ENCODE peak calls at places on chromosomes 13 and 19, in five cellular contexts. P is GM23338, O is cardiac muscle cell, Z is Peyer's patch, W is mammary epithelial cell. T is an unnamed sample.

GRCh38 chr19:51398096-51398704 is 7.8 kb upstream of the C19orf84 start:
- DNase-seq in W (no peak), O (peak), P (peak), Z (no peak), T (no peak)

GRCh38 chr19:39765091-39766076 is 13.3 kb upstream of the LEUTX start:
- DNase-seq in W (peak), Z (peak), P (peak), O (peak), T (no peak)

GRCh38 chr13:66071018-66071417 is 1159.1 kb downstream of the PCDH9 start:
- DNase-seq in W (no peak), Z (no peak), P (no peak), O (peak), T (no peak)

GRCh38 chr19:35208121-35208520 is 20.4 kb downstream of the FAM187B start:
- DNase-seq in O (no peak), Z (no peak), P (no peak), W (no peak), T (no peak)

GRCh38 chr13:75666646-75667351 is 30.7 kb downstream of the LMO7 start:
- DNase-seq in Z (no peak), W (peak), P (peak), O (no peak), T (no peak)

GRCh38 chr13:21690955-21691354 is 20.1 kb downstream of the FGF9 start:
- DNase-seq in O (no peak), W (no peak), Z (no peak), P (no peak), T (no peak)

GRCh38 chr13:79867248-79867647 is 386.3 kb downstream of the NDFIP2 start:
- DNase-seq in Z (no peak), O (no peak), P (no peak), W (no peak), T (no peak)

GRCh38 chr19:35314031-35314430 is 15.0 kb upstream of the CD22 start:
- DNase-seq in W (no peak), O (no peak), P (no peak), Z (no peak), T (no peak)

GRCh38 chr19:12265921-12266704 is 28.6 kb downstream of the ZNF44 start:
- DNase-seq in P (peak), O (no peak), Z (no peak), W (no peak), T (no peak)

GRCh38 chr13:98885605-98886004 is 92.3 kb downstream of the DOCK9 start:
- DNase-seq in Z (no peak), P (no peak), W (no peak), O (no peak), T (no peak)

GRCh38 chr19:37855098-37855497 is 51.3 kb downstream of the WDR87 start:
- DNase-seq in W (peak), P (peak), O (no peak), Z (peak), T (no peak)

GRCh38 chr19:2274937-2275535 is 6.9 kb downstream of the PEAK3 start:
- DNase-seq in O (peak), P (peak), Z (peak), W (peak), T (no peak)

GRCh38 chr13:27446986-27447583 is 3.3 kb downstream of the MTIF3 start:
- DNase-seq in W (no peak), Z (peak), O (no peak), P (no peak), T (no peak)

GRCh38 chr19:50332264-50333038 is 3.3 kb upstream of the KCNC3 start:
- DNase-seq in W (no peak), Z (no peak), P (peak), O (peak), T (no peak)

GRCh38 chr13:26420282-26420960 is 137.1 kb upstream of the WASF3 start:
- DNase-seq in P (no peak), O (no peak), W (no peak), Z (no peak), T (no peak)

GRCh38 chr13:109114991-109115390 is 485.6 kb downstream of the MYO16 start:
- DNase-seq in P (no peak), W (no peak), O (no peak), Z (no peak), T (no peak)

GRCh38 chr19:8445488-8446001 is 770 bp downstream of the HNRNPM start:
- DNase-seq in O (peak), W (peak), Z (peak), P (peak), T (no peak)

GRCh38 chr13:73138276-73138950 is 79.6 kb downstream of the KLF5 start:
- DNase-seq in W (no peak), Z (no peak), P (peak), O (no peak), T (peak)

GRCh38 chr19:1251503-1252220 is 3.3 kb downstream of the MIDN start:
- DNase-seq in P (no peak), O (no peak), Z (peak), W (no peak), T (no peak)

GRCh38 chr13:94660695-94661324 is 51.5 kb downstream of the SOX21 start:
- DNase-seq in Z (no peak), O (no peak), P (peak), W (no peak), T (no peak)

GRCh38 chr19:13085673-13086072 is 17.0 kb downstream of the LYL1 start:
- DNase-seq in Z (no peak), P (no peak), O (peak), W (no peak), T (no peak)

DNA sequence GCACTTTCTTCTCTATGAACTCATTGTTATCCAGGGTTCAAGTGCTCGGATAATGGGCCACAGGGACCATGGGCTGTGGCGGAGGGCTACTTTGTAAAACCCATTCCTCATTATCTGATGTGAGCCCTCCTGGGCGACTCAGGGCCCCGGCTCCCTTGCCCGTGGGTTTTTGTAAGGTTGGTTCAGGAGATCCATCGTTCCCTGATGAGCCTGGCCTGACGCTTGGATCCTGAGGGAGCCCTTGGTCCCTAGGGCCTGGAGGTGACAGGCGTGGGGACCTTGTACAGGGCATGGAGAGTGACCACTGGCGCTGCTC is 61.4 kb upstream of the ZNF536 start:
- DNase-seq in W (no peak), O (no peak), Z (no peak), P (no peak), T (no peak)
- H3K27ac ChIP-seq in W (no peak), O (no peak), Z (no peak), P (no peak), T (no peak)

DNA sequence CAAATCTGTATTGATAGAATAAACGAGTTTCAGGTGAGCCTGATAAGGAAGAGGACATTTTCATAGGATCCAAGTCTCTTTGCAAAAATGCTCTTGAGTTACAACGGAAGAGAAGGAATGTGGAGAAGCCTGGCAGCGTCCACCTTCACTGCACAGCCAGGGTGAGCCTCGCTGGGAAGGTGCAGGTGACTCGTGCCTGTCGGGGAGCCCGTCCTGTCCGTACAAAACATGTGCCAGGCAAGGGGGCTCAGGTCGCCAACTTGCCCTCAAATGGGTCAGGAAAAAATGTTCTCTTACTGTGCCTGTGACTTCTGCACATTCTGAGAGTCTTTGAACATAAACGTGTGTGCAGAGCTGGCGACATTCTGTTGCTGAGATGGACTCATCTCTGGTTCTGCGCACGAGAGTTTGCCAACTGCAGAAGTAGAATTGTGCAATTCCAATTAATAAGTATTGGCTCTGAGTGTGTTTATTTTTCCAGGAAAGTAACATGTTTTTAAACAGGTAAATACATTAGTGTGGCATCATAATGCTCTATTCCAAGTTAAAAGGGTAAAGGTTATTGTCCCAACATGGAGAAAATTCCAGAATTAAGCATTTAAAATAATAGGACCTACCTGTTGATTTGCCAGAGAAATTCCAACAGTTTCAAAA is 28.6 kb downstream of the NAXD start:
- DNase-seq in O (no peak), Z (no peak), P (no peak), W (no peak), T (no peak)
- H3K27ac ChIP-seq in O (peak), Z (no peak), P (no peak), W (no peak), T (no peak)

DNA sequence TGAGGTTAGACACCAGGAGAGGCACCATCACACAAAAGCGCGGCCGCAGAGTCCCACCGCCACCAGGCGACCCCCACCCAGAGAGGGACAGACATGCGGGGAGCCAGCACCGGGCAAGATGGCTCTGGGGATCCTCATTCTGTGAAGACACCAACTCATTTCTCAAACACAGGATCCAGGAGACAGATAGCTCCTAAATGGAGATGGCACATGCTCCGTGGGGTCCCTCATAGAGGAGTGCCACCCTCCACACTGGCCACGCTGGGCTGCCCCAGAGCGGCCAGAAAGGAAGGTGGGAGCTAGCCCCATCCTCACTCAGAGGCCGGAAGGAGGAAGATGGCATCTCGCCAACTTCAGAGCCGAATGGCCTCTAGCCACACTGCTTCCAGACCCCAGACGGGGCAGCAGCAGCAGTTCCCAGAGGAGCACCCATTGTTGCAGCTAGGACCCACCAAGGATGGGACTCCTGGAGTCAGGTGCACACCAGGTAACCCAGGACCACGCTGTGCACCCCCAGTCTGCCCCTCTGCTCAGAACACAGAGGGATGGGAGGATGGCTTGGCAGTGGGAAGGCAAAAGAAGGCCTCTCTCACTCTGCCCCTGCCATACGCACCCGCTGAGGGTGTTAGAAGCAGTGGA is 78.6 kb downstream of the ZIC5 start:
- DNase-seq in O (no peak), Z (no peak), P (no peak), W (no peak), T (no peak)
- H3K27ac ChIP-seq in O (no peak), Z (no peak), P (peak), W (no peak), T (no peak)

GRCh38 chr13:77860621-77861020 is 58.0 kb downstream of the EDNRB start:
- DNase-seq in P (no peak), Z (no peak), W (no peak), O (no peak), T (no peak)
- H3K27ac ChIP-seq in P (no peak), Z (no peak), W (no peak), O (no peak), T (peak)

GRCh38 chr19:41352609-41353465 is 885 bp downstream of the TGFB1 start:
- DNase-seq in Z (peak), O (peak), W (peak), P (peak), T (peak)

GRCh38 chr19:41353466-41354342 is at the start of gene TGFB1:
- DNase-seq in P (peak), W (peak), Z (peak), O (peak), T (peak)

GRCh38 chr19:41355035-41355434 is 1.3 kb upstream of the TGFB1 start:
- DNase-seq in P (no peak), Z (no peak), O (no peak), W (no peak), T (no peak)

GRCh38 chr19:41355802-41356201 is 2.1 kb upstream of the TGFB1 start:
- DNase-seq in W (no peak), Z (no peak), O (no peak), P (no peak), T (no peak)

DNA sequence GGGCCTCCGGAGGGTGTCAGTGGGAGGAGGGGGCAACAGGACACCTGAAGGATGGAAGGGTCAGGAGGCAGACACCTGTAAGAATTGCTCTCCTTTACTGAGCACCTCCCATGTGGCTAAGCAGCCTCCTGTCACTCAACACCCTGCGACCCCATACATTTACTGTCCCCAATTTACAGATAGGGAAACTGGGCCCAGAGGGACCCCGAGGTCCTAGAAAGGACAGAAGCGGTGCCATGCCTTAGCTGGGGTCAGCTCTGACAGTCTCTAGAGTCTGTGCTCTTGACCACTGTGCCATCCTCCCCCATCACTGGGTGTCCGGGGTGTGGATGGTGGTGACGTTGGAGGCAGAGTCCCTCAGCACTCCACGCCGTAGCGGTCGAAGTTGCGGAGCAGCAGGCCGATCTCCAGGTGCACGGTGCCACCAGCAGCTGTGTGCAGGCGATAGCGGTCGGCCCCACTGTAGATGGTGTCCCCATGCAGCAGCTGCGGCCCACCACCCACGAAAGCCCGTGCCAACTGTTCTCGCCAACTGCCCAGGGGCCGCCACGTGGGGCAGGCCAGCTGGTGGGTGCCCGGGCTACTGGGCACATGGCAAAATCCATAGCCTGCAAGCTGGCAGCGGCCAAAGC is 737 bp upstream of the TGFB1 start:
- DNase-seq in Z (no peak), P (no peak), O (no peak), W (no peak), T (no peak)
- H3K27ac ChIP-seq in Z (peak), P (no peak), O (no peak), W (no peak), T (peak)

DNA sequence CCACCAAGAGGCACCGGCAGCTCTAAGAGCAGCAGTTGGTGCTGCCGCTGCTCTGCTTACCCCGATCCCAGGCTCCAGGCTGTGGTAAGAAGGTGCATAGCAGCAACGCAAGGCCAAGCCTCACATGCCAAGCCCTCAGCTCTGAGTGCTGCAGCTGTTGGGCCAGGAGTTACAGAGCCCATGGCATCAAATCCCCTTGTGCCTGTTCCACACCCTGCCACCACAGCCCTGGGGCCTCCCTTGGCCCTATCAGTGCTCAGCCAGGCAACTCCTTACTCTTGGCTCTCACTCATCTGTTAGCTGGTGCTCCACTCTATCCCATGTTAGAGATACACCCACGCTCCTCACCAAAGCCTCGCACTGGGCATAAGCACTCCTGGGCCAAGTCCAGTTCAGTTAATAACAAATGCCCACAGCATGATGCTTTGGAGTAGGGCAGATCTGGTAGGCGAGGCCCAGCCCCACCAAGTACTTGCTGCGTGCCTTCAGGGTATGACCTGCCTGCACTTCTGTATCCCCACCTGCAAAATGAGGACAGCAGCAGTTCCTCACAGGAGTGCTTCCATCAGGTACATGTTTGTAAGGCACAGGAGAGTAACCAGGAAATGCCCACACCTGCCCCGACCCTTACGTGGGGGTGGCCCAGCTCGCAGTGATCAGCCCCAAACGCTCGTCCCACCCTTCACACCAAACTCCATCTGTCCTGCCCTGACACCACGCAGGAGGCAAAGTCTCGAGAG is 16.2 kb downstream of the AKAP8L start:
- DNase-seq in P (no peak), W (no peak), O (no peak), Z (peak), T (no peak)
- H3K27ac ChIP-seq in P (no peak), W (no peak), O (peak), Z (no peak), T (peak)

DNA sequence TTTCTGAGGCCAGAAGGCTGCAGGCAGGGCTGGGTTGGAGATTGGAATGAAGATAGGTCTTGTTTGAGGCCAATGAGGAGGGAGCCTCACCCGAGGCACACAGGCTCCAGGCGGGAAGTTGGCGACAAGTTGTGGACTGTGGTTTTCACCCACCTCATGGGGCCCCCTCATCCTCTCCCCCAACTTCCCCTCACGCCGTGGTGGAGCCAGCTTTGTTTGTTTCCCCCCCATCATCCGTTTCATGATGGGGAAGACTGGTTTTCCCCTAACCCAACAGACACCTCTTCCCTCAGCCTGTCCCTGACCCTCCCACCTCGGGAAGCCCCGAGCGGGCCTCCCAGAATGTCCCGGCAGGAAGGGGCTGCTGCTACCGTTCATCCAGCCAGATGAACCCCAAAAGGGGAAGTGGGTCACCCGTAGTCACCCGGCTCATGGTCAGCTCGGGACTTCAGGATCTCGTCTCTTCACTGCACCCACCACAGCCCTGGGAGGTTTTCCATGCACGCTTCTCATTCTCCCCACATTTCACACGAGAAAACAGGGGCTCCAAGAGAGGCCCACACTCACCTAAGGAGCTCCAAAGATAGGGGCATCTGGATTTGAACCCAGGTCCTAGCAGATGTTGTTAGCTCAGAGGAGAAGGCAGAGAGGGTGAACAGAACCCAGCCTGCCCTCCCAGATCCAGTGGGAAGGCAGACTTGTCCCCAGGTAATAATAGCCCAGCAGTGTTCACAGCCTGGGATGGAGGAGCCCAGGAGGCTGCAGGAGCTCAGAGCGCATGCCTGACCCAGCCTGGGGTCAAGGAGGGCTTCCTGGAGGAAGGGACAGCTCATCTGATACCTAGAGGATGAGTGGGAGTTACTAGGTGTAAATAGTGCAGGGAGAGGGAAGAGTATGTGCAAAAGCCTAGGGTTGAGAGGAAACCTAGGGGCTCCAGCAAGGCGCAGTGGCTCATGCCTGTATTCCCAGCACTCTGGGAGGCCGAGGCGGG is 23.5 kb downstream of the CEACAM16 start:
- DNase-seq in W (no peak), P (no peak), O (no peak), Z (no peak), T (no peak)
- H3K27ac ChIP-seq in W (no peak), P (no peak), O (no peak), Z (peak), T (peak)

GRCh38 chr19:18777156-18777724 is 13.9 kb downstream of the COMP start:
- DNase-seq in W (no peak), Z (no peak), O (no peak), P (no peak), T (no peak)
- H3K27ac ChIP-seq in W (no peak), Z (no peak), O (no peak), P (no peak), T (no peak)

GRCh38 chr13:33509642-33510229 is 224.2 kb upstream of the STARD13 start:
- DNase-seq in W (no peak), O (no peak), Z (peak), P (no peak), T (peak)
- H3K27ac ChIP-seq in W (no peak), O (no peak), Z (peak), P (no peak), T (peak)

DNA sequence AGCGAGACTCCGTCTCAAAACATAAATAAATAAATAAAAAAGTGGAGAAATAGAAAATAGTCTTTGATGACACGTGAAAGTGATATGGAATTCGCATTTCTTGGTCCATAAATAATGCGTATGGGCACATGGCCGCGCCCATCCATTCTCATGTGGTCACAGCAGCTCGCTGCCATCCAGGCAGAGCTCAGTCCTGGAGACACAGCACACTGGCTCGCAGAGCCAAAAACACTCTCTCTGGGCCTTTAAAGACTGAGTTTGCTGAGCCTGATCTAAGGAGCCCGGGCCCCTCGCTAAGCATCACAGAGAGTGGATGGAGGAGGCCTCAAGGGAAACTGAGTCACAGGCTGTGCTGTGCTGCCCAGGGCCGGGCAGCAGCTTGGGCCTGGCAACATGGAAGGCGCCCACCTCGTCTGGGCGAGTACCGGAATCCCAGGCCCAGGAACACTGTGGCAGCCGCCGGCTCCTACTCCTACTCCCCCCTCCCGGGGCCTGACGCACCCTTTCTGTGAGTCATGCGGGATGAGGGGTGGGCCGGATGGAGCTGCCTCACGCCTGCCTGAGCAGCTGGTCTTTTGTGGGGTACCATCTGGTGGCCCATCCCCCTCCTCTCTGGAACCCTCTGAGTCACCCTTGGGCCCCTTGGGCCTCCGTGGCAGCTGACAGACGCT is 28.9 kb upstream of the CACTIN start:
- DNase-seq in O (no peak), Z (no peak), W (peak), P (no peak), T (no peak)
- H3K27ac ChIP-seq in O (no peak), Z (no peak), W (no peak), P (no peak), T (peak)